ENCODE peak calls at places on chromosome 17, in ten cellular contexts. One of them, this sample, is unnamed.
A peak's percentile ranks its signal among the peaks of the same experiment; 100 is the strongest.

GRCh38 chr17:50893183-50893993 is 27.2 kb upstream of the TOB1 start:
- DNase-seq in ELR: peak; percentile 39
- DNase-seq in NCI-H2171: no peak
- DNase-seq in nephron progenitor cell: peak; percentile 51
- DNase-seq in stimulated activated CD8-positive, alpha-beta memory T cell treated with anti-CD3 and anti-CD28 coated beads, Interleukin-4, amount 100 ng/mL, for 24 hours: no peak
- DNase-seq in H54: peak; percentile 52
- DNase-seq in bronchial epithelial cell: peak; percentile 22
- DNase-seq in NCI-H1436: no peak
- DNase-seq in EL: no peak
- DNase-seq in testis: no peak
- DNase-seq in this sample: no peak

GRCh38 chr17:15436399-15437369 is 30.7 kb downstream of the CDRT4 start:
- DNase-seq in testis: peak; percentile 42
- DNase-seq in EL: peak; percentile 56
- DNase-seq in H54: peak; percentile 50
- DNase-seq in bronchial epithelial cell: peak; percentile 9
- DNase-seq in NCI-H2171: no peak
- DNase-seq in ELR: peak; percentile 52
- DNase-seq in NCI-H1436: no peak
- DNase-seq in stimulated activated CD8-positive, alpha-beta memory T cell treated with anti-CD3 and anti-CD28 coated beads, Interleukin-4, amount 100 ng/mL, for 24 hours: peak; percentile 5
- DNase-seq in nephron progenitor cell: no peak
- DNase-seq in this sample: no peak

GRCh38 chr17:55726440-55726839 is 3.8 kb upstream of the TMEM100 start:
- DNase-seq in bronchial epithelial cell: peak; percentile 85
- DNase-seq in H54: peak; percentile 45
- DNase-seq in NCI-H2171: no peak
- DNase-seq in NCI-H1436: no peak
- DNase-seq in nephron progenitor cell: no peak
- DNase-seq in testis: peak; percentile 61
- DNase-seq in ELR: peak; percentile 78
- DNase-seq in EL: peak; percentile 92
- DNase-seq in stimulated activated CD8-positive, alpha-beta memory T cell treated with anti-CD3 and anti-CD28 coated beads, Interleukin-4, amount 100 ng/mL, for 24 hours: no peak
- DNase-seq in this sample: no peak

GRCh38 chr17:52476638-52477313 is 318.3 kb upstream of the CA10 start:
- DNase-seq in NCI-H1436: no peak
- DNase-seq in testis: no peak
- DNase-seq in EL: no peak
- DNase-seq in H54: no peak
- DNase-seq in nephron progenitor cell: no peak
- DNase-seq in stimulated activated CD8-positive, alpha-beta memory T cell treated with anti-CD3 and anti-CD28 coated beads, Interleukin-4, amount 100 ng/mL, for 24 hours: no peak
- DNase-seq in NCI-H2171: no peak
- DNase-seq in ELR: no peak
- DNase-seq in bronchial epithelial cell: no peak
- DNase-seq in this sample: no peak

GRCh38 chr17:65228734-65229390 is 91.7 kb downstream of the RGS9 start:
- DNase-seq in testis: peak; percentile 17
- DNase-seq in ELR: peak; percentile 56
- DNase-seq in stimulated activated CD8-positive, alpha-beta memory T cell treated with anti-CD3 and anti-CD28 coated beads, Interleukin-4, amount 100 ng/mL, for 24 hours: no peak
- DNase-seq in bronchial epithelial cell: peak; percentile 49
- DNase-seq in EL: peak; percentile 82
- DNase-seq in NCI-H1436: peak; percentile 58
- DNase-seq in nephron progenitor cell: no peak
- DNase-seq in NCI-H2171: no peak
- DNase-seq in H54: no peak
- DNase-seq in this sample: peak; percentile 82

GRCh38 chr17:43822566-43823190 is 10.3 kb downstream of the MPP3 start:
- DNase-seq in stimulated activated CD8-positive, alpha-beta memory T cell treated with anti-CD3 and anti-CD28 coated beads, Interleukin-4, amount 100 ng/mL, for 24 hours: no peak
- DNase-seq in testis: no peak
- DNase-seq in ELR: no peak
- DNase-seq in nephron progenitor cell: no peak
- DNase-seq in bronchial epithelial cell: no peak
- DNase-seq in NCI-H1436: no peak
- DNase-seq in NCI-H2171: no peak
- DNase-seq in H54: no peak
- DNase-seq in EL: no peak
- DNase-seq in this sample: no peak

GRCh38 chr17:51588063-51588462 is 327.7 kb downstream of the UTP18 start:
- DNase-seq in NCI-H2171: no peak
- DNase-seq in EL: no peak
- DNase-seq in bronchial epithelial cell: no peak
- DNase-seq in nephron progenitor cell: no peak
- DNase-seq in NCI-H1436: no peak
- DNase-seq in ELR: no peak
- DNase-seq in stimulated activated CD8-positive, alpha-beta memory T cell treated with anti-CD3 and anti-CD28 coated beads, Interleukin-4, amount 100 ng/mL, for 24 hours: no peak
- DNase-seq in testis: no peak
- DNase-seq in H54: no peak
- DNase-seq in this sample: no peak

GRCh38 chr17:11564483-11565380 is 33.5 kb upstream of the DNAH9 start:
- DNase-seq in stimulated activated CD8-positive, alpha-beta memory T cell treated with anti-CD3 and anti-CD28 coated beads, Interleukin-4, amount 100 ng/mL, for 24 hours: no peak
- DNase-seq in EL: no peak
- DNase-seq in ELR: no peak
- DNase-seq in bronchial epithelial cell: no peak
- DNase-seq in H54: no peak
- DNase-seq in nephron progenitor cell: no peak
- DNase-seq in NCI-H2171: no peak
- DNase-seq in testis: peak; percentile 28
- DNase-seq in NCI-H1436: no peak
- DNase-seq in this sample: no peak

GRCh38 chr17:60577147-60577925 is 22.7 kb upstream of the PPM1D start:
- DNase-seq in bronchial epithelial cell: no peak
- DNase-seq in H54: no peak
- DNase-seq in testis: peak; percentile 68
- DNase-seq in EL: peak; percentile 58
- DNase-seq in NCI-H2171: no peak
- DNase-seq in nephron progenitor cell: no peak
- DNase-seq in NCI-H1436: no peak
- DNase-seq in ELR: peak; percentile 69
- DNase-seq in stimulated activated CD8-positive, alpha-beta memory T cell treated with anti-CD3 and anti-CD28 coated beads, Interleukin-4, amount 100 ng/mL, for 24 hours: no peak
- DNase-seq in this sample: no peak

GRCh38 chr17:48626470-48627241 is 498 bp upstream of the HOXB9 start:
- DNase-seq in H54: peak; percentile 98
- DNase-seq in ELR: peak; percentile 44
- DNase-seq in testis: no peak
- DNase-seq in NCI-H1436: no peak
- DNase-seq in stimulated activated CD8-positive, alpha-beta memory T cell treated with anti-CD3 and anti-CD28 coated beads, Interleukin-4, amount 100 ng/mL, for 24 hours: peak; percentile 41
- DNase-seq in EL: peak; percentile 40
- DNase-seq in nephron progenitor cell: peak; percentile 90
- DNase-seq in bronchial epithelial cell: no peak
- DNase-seq in NCI-H2171: no peak
- DNase-seq in this sample: no peak

GRCh38 chr17:71613996-71614395 is 506.8 kb upstream of the SOX9 start:
- DNase-seq in nephron progenitor cell: no peak
- DNase-seq in NCI-H2171: no peak
- DNase-seq in H54: no peak
- DNase-seq in bronchial epithelial cell: no peak
- DNase-seq in EL: no peak
- DNase-seq in stimulated activated CD8-positive, alpha-beta memory T cell treated with anti-CD3 and anti-CD28 coated beads, Interleukin-4, amount 100 ng/mL, for 24 hours: no peak
- DNase-seq in NCI-H1436: peak; percentile 74
- DNase-seq in testis: no peak
- DNase-seq in ELR: no peak
- DNase-seq in this sample: no peak

GRCh38 chr17:42183741-42184711 is 1.2 kb downstream of the HCRT start:
- DNase-seq in bronchial epithelial cell: no peak
- DNase-seq in NCI-H2171: no peak
- DNase-seq in EL: peak; percentile 76
- DNase-seq in stimulated activated CD8-positive, alpha-beta memory T cell treated with anti-CD3 and anti-CD28 coated beads, Interleukin-4, amount 100 ng/mL, for 24 hours: peak; percentile 66
- DNase-seq in nephron progenitor cell: peak; percentile 88
- DNase-seq in testis: peak; percentile 82
- DNase-seq in NCI-H1436: peak; percentile 87
- DNase-seq in H54: no peak
- DNase-seq in ELR: peak; percentile 75
- DNase-seq in this sample: peak; percentile 86

GRCh38 chr17:39634384-39634871 is 2.5 kb upstream of the STARD3 start:
- DNase-seq in NCI-H2171: peak; percentile 51
- DNase-seq in NCI-H1436: peak; percentile 50
- DNase-seq in stimulated activated CD8-positive, alpha-beta memory T cell treated with anti-CD3 and anti-CD28 coated beads, Interleukin-4, amount 100 ng/mL, for 24 hours: no peak
- DNase-seq in nephron progenitor cell: no peak
- DNase-seq in H54: no peak
- DNase-seq in ELR: peak; percentile 77
- DNase-seq in EL: peak; percentile 55
- DNase-seq in bronchial epithelial cell: peak; percentile 33
- DNase-seq in testis: no peak
- DNase-seq in this sample: no peak

GRCh38 chr17:61400786-61401279 is 1.2 kb downstream of the TBX2 start:
- DNase-seq in H54: no peak
- DNase-seq in bronchial epithelial cell: no peak
- DNase-seq in testis: no peak
- DNase-seq in ELR: peak; percentile 81
- DNase-seq in EL: peak; percentile 75
- DNase-seq in nephron progenitor cell: no peak
- DNase-seq in stimulated activated CD8-positive, alpha-beta memory T cell treated with anti-CD3 and anti-CD28 coated beads, Interleukin-4, amount 100 ng/mL, for 24 hours: no peak
- DNase-seq in NCI-H2171: no peak
- DNase-seq in NCI-H1436: no peak
- DNase-seq in this sample: no peak

GRCh38 chr17:45692661-45693060 is 91.5 kb upstream of the CRHR1 start:
- DNase-seq in H54: no peak
- DNase-seq in stimulated activated CD8-positive, alpha-beta memory T cell treated with anti-CD3 and anti-CD28 coated beads, Interleukin-4, amount 100 ng/mL, for 24 hours: no peak
- DNase-seq in nephron progenitor cell: no peak
- DNase-seq in testis: no peak
- DNase-seq in ELR: no peak
- DNase-seq in NCI-H2171: peak; percentile 27
- DNase-seq in bronchial epithelial cell: no peak
- DNase-seq in EL: no peak
- DNase-seq in NCI-H1436: no peak
- DNase-seq in this sample: no peak

GRCh38 chr17:12342609-12343248 is 322.1 kb downstream of the MAP2K4 start:
- DNase-seq in NCI-H2171: no peak
- DNase-seq in nephron progenitor cell: peak; percentile 52
- DNase-seq in H54: no peak
- DNase-seq in bronchial epithelial cell: peak; percentile 32
- DNase-seq in NCI-H1436: no peak
- DNase-seq in ELR: peak; percentile 34
- DNase-seq in testis: no peak
- DNase-seq in EL: peak; percentile 30
- DNase-seq in stimulated activated CD8-positive, alpha-beta memory T cell treated with anti-CD3 and anti-CD28 coated beads, Interleukin-4, amount 100 ng/mL, for 24 hours: no peak
- DNase-seq in this sample: no peak

GRCh38 chr17:30952645-30953393 is 18.0 kb upstream of the RNF135 start:
- DNase-seq in H54: no peak
- DNase-seq in EL: no peak
- DNase-seq in stimulated activated CD8-positive, alpha-beta memory T cell treated with anti-CD3 and anti-CD28 coated beads, Interleukin-4, amount 100 ng/mL, for 24 hours: no peak
- DNase-seq in nephron progenitor cell: no peak
- DNase-seq in NCI-H2171: no peak
- DNase-seq in bronchial epithelial cell: no peak
- DNase-seq in testis: no peak
- DNase-seq in ELR: no peak
- DNase-seq in NCI-H1436: no peak
- DNase-seq in this sample: no peak

GRCh38 chr17:17538417-17539391 is 42.5 kb upstream of the RASD1 start:
- DNase-seq in H54: no peak
- DNase-seq in nephron progenitor cell: no peak
- DNase-seq in stimulated activated CD8-positive, alpha-beta memory T cell treated with anti-CD3 and anti-CD28 coated beads, Interleukin-4, amount 100 ng/mL, for 24 hours: no peak
- DNase-seq in bronchial epithelial cell: peak; percentile 28
- DNase-seq in testis: no peak
- DNase-seq in NCI-H2171: no peak
- DNase-seq in NCI-H1436: peak; percentile 59
- DNase-seq in EL: no peak
- DNase-seq in ELR: no peak
- DNase-seq in this sample: no peak

GRCh38 chr17:2095536-2095910 is 40.6 kb downstream of the HIC1 start:
- DNase-seq in H54: no peak
- DNase-seq in stimulated activated CD8-positive, alpha-beta memory T cell treated with anti-CD3 and anti-CD28 coated beads, Interleukin-4, amount 100 ng/mL, for 24 hours: no peak
- DNase-seq in bronchial epithelial cell: no peak
- DNase-seq in nephron progenitor cell: no peak
- DNase-seq in ELR: no peak
- DNase-seq in EL: no peak
- DNase-seq in NCI-H1436: no peak
- DNase-seq in testis: no peak
- DNase-seq in NCI-H2171: no peak
- DNase-seq in this sample: no peak

This sample was measured in T-helper 2 cell treated with Interferon-gamma antibody and Interleukin-4, amounts not matched to agents 5 μg/mL and 100 μg/mL, for 36 hours.